ENCODE peak calls at places on chromosomes 7 and 10, in seven cellular contexts. One of them, this sample, is unnamed.

GRCh38 chr10:121803611-121804010 is 124.2 kb downstream of the ATE1 start:
- DNase-seq in PC-3: no peak
- DNase-seq in HuH-7: no peak
- DNase-seq in cardiac fibroblast: no peak
- DNase-seq in fibroblast of mammary gland: no peak
- DNase-seq in GM23248: no peak
- DNase-seq in ELR: no peak
- DNase-seq in this sample: no peak

GRCh38 chr10:89032141-89032814 is 41.7 kb downstream of the FAS start:
- DNase-seq in cardiac fibroblast: peak
- DNase-seq in fibroblast of mammary gland: peak
- DNase-seq in HuH-7: no peak
- DNase-seq in PC-3: peak
- DNase-seq in ELR: peak
- DNase-seq in GM23248: peak
- DNase-seq in this sample: peak

GRCh38 chr10:96374004-96374403 is 15.2 kb upstream of the OPALIN start:
- DNase-seq in fibroblast of mammary gland: no peak
- DNase-seq in PC-3: no peak
- DNase-seq in ELR: no peak
- DNase-seq in cardiac fibroblast: no peak
- DNase-seq in GM23248: no peak
- DNase-seq in HuH-7: no peak
- DNase-seq in this sample: no peak

GRCh38 chr10:15237351-15237750 is 68.9 kb upstream of the NMT2 start:
- DNase-seq in GM23248: peak
- DNase-seq in fibroblast of mammary gland: peak
- DNase-seq in PC-3: no peak
- DNase-seq in ELR: peak
- DNase-seq in HuH-7: no peak
- DNase-seq in cardiac fibroblast: peak
- DNase-seq in this sample: peak

GRCh38 chr7:24718977-24719491 is 38.2 kb downstream of the GSDME start:
- DNase-seq in GM23248: no peak
- DNase-seq in ELR: no peak
- DNase-seq in HuH-7: no peak
- DNase-seq in fibroblast of mammary gland: no peak
- DNase-seq in cardiac fibroblast: no peak
- DNase-seq in PC-3: no peak
- DNase-seq in this sample: peak

GRCh38 chr7:27139335-27140107 is 4.0 kb downstream of the HOXA5 start:
- DNase-seq in HuH-7: no peak
- DNase-seq in PC-3: no peak
- DNase-seq in fibroblast of mammary gland: no peak
- DNase-seq in ELR: no peak
- DNase-seq in cardiac fibroblast: no peak
- DNase-seq in GM23248: no peak
- DNase-seq in this sample: peak

GRCh38 chr10:17847586-17848296 is 38.6 kb downstream of the MRC1 start:
- DNase-seq in GM23248: peak
- DNase-seq in fibroblast of mammary gland: peak
- DNase-seq in HuH-7: no peak
- DNase-seq in ELR: peak
- DNase-seq in PC-3: peak
- DNase-seq in cardiac fibroblast: peak
- DNase-seq in this sample: peak

GRCh38 chr10:126634347-126634746 is 36.1 kb downstream of the C10orf90 start:
- DNase-seq in HuH-7: no peak
- DNase-seq in cardiac fibroblast: no peak
- DNase-seq in fibroblast of mammary gland: no peak
- DNase-seq in GM23248: no peak
- DNase-seq in PC-3: peak
- DNase-seq in ELR: no peak
- DNase-seq in this sample: no peak

GRCh38 chr10:131790021-131790420 is 110.8 kb upstream of the PPP2R2D start:
- DNase-seq in HuH-7: no peak
- DNase-seq in cardiac fibroblast: no peak
- DNase-seq in ELR: no peak
- DNase-seq in GM23248: no peak
- DNase-seq in PC-3: peak
- DNase-seq in fibroblast of mammary gland: peak
- DNase-seq in this sample: peak

GRCh38 chr10:48309711-48310226 is 3.3 kb downstream of the MAPK8 start:
- DNase-seq in PC-3: peak
- DNase-seq in ELR: peak
- DNase-seq in fibroblast of mammary gland: peak
- DNase-seq in HuH-7: peak
- DNase-seq in GM23248: peak
- DNase-seq in cardiac fibroblast: peak
- DNase-seq in this sample: no peak

GRCh38 chr10:103834436-103835095 is 20.8 kb downstream of the SH3PXD2A start:
- DNase-seq in GM23248: no peak
- DNase-seq in ELR: no peak
- DNase-seq in cardiac fibroblast: no peak
- DNase-seq in PC-3: no peak
- DNase-seq in fibroblast of mammary gland: no peak
- DNase-seq in HuH-7: no peak
- DNase-seq in this sample: no peak

GRCh38 chr10:130808243-130808642 is 503.3 kb downstream of the TCERG1L start:
- DNase-seq in PC-3: no peak
- DNase-seq in fibroblast of mammary gland: no peak
- DNase-seq in HuH-7: no peak
- DNase-seq in GM23248: no peak
- DNase-seq in cardiac fibroblast: no peak
- DNase-seq in ELR: no peak
- DNase-seq in this sample: no peak

GRCh38 chr7:134421998-134422397 is 36.9 kb downstream of the AKR1B1 start:
- DNase-seq in fibroblast of mammary gland: no peak
- DNase-seq in GM23248: peak
- DNase-seq in ELR: peak
- DNase-seq in PC-3: peak
- DNase-seq in cardiac fibroblast: no peak
- DNase-seq in HuH-7: no peak
- DNase-seq in this sample: no peak

GRCh38 chr10:108791794-108792474 is 1131.4 kb downstream of the XPNPEP1 start:
- DNase-seq in fibroblast of mammary gland: peak
- DNase-seq in ELR: peak
- DNase-seq in PC-3: peak
- DNase-seq in GM23248: peak
- DNase-seq in cardiac fibroblast: no peak
- DNase-seq in HuH-7: no peak
- DNase-seq in this sample: no peak

GRCh38 chr10:4051408-4052151 is 266.6 kb upstream of the KLF6 start:
- DNase-seq in fibroblast of mammary gland: no peak
- DNase-seq in ELR: no peak
- DNase-seq in HuH-7: no peak
- DNase-seq in cardiac fibroblast: peak
- DNase-seq in PC-3: no peak
- DNase-seq in GM23248: peak
- DNase-seq in this sample: peak

GRCh38 chr10:61024801-61025201 is 80.8 kb upstream of the RHOBTB1 start:
- DNase-seq in cardiac fibroblast: peak
- DNase-seq in GM23248: peak
- DNase-seq in HuH-7: no peak
- DNase-seq in PC-3: peak
- DNase-seq in ELR: peak
- DNase-seq in fibroblast of mammary gland: peak
- DNase-seq in this sample: peak

GRCh38 chr7:93108003-93108402 is 9.8 kb downstream of the SAMD9 start:
- DNase-seq in ELR: no peak
- DNase-seq in HuH-7: no peak
- DNase-seq in PC-3: no peak
- DNase-seq in cardiac fibroblast: no peak
- DNase-seq in fibroblast of mammary gland: no peak
- DNase-seq in GM23248: no peak
- DNase-seq in this sample: no peak

GRCh38 chr7:8491106-8491505 is 57.7 kb downstream of the NXPH1 start:
- DNase-seq in PC-3: no peak
- DNase-seq in GM23248: no peak
- DNase-seq in HuH-7: no peak
- DNase-seq in ELR: no peak
- DNase-seq in cardiac fibroblast: no peak
- DNase-seq in fibroblast of mammary gland: no peak
- DNase-seq in this sample: no peak

GRCh38 chr7:1364906-1365570 is 94.2 kb downstream of the MICALL2 start:
- DNase-seq in cardiac fibroblast: no peak
- DNase-seq in fibroblast of mammary gland: no peak
- DNase-seq in PC-3: no peak
- DNase-seq in GM23248: no peak
- DNase-seq in HuH-7: no peak
- DNase-seq in ELR: no peak
- DNase-seq in this sample: no peak

GRCh38 chr7:82542665-82543064 is 99.1 kb upstream of the CACNA2D1 start:
- DNase-seq in ELR: peak
- DNase-seq in fibroblast of mammary gland: peak
- DNase-seq in HuH-7: no peak
- DNase-seq in cardiac fibroblast: peak
- DNase-seq in PC-3: no peak
- DNase-seq in GM23248: peak
- DNase-seq in this sample: no peak

GRCh38 chr7:123770378-123770777 is 21.6 kb upstream of the WASL start:
- DNase-seq in GM23248: peak
- DNase-seq in ELR: peak
- DNase-seq in PC-3: peak
- DNase-seq in cardiac fibroblast: peak
- DNase-seq in fibroblast of mammary gland: peak
- DNase-seq in HuH-7: no peak
- DNase-seq in this sample: no peak

GRCh38 chr10:14659626-14660196 is 115.0 kb downstream of the FAM107B start:
- DNase-seq in HuH-7: no peak
- DNase-seq in cardiac fibroblast: no peak
- DNase-seq in GM23248: peak
- DNase-seq in PC-3: no peak
- DNase-seq in ELR: no peak
- DNase-seq in fibroblast of mammary gland: no peak
- DNase-seq in this sample: no peak

GRCh38 chr7:28627263-28627653 is 214.9 kb downstream of the CREB5 start:
- DNase-seq in HuH-7: no peak
- DNase-seq in PC-3: no peak
- DNase-seq in fibroblast of mammary gland: peak
- DNase-seq in GM23248: peak
- DNase-seq in cardiac fibroblast: no peak
- DNase-seq in ELR: no peak
- DNase-seq in this sample: no peak

GRCh38 chr7:46606771-46607170 is 685.7 kb upstream of the IGFBP3 start:
- DNase-seq in cardiac fibroblast: no peak
- DNase-seq in GM23248: no peak
- DNase-seq in ELR: no peak
- DNase-seq in HuH-7: no peak
- DNase-seq in fibroblast of mammary gland: no peak
- DNase-seq in PC-3: no peak
- DNase-seq in this sample: no peak

GRCh38 chr7:132390705-132391104 is 185.6 kb downstream of the PLXNA4 start:
- DNase-seq in HuH-7: no peak
- DNase-seq in fibroblast of mammary gland: peak
- DNase-seq in cardiac fibroblast: peak
- DNase-seq in GM23248: peak
- DNase-seq in ELR: peak
- DNase-seq in PC-3: peak
- DNase-seq in this sample: no peak

GRCh38 chr7:132577206-132578049 is 1.2 kb upstream of the PLXNA4 start:
- DNase-seq in GM23248: peak
- DNase-seq in HuH-7: peak
- DNase-seq in cardiac fibroblast: peak
- DNase-seq in fibroblast of mammary gland: peak
- DNase-seq in ELR: no peak
- DNase-seq in PC-3: peak
- DNase-seq in this sample: peak

GRCh38 chr10:128147064-128147463 is 20.8 kb upstream of the MKI67 start:
- DNase-seq in PC-3: no peak
- DNase-seq in ELR: no peak
- DNase-seq in cardiac fibroblast: no peak
- DNase-seq in HuH-7: no peak
- DNase-seq in GM23248: no peak
- DNase-seq in fibroblast of mammary gland: peak
- DNase-seq in this sample: no peak

GRCh38 chr10:123565691-123566660 is 100.2 kb upstream of the GPR26 start:
- DNase-seq in fibroblast of mammary gland: no peak
- DNase-seq in PC-3: no peak
- DNase-seq in GM23248: no peak
- DNase-seq in cardiac fibroblast: no peak
- DNase-seq in HuH-7: no peak
- DNase-seq in ELR: no peak
- DNase-seq in this sample: no peak

GRCh38 chr7:80941206-80941758 is 22.4 kb upstream of the SEMA3C start:
- DNase-seq in ELR: peak
- DNase-seq in fibroblast of mammary gland: peak
- DNase-seq in PC-3: peak
- DNase-seq in GM23248: peak
- DNase-seq in HuH-7: no peak
- DNase-seq in cardiac fibroblast: peak
- DNase-seq in this sample: no peak

GRCh38 chr10:13420532-13421307 is 72.6 kb upstream of the SEPHS1 start:
- DNase-seq in GM23248: no peak
- DNase-seq in cardiac fibroblast: no peak
- DNase-seq in HuH-7: no peak
- DNase-seq in fibroblast of mammary gland: no peak
- DNase-seq in ELR: no peak
- DNase-seq in PC-3: no peak
- DNase-seq in this sample: no peak

GRCh38 chr7:91194841-91195240 is 69.4 kb upstream of the FZD1 start:
- DNase-seq in GM23248: peak
- DNase-seq in fibroblast of mammary gland: no peak
- DNase-seq in HuH-7: no peak
- DNase-seq in ELR: no peak
- DNase-seq in cardiac fibroblast: no peak
- DNase-seq in PC-3: no peak
- DNase-seq in this sample: peak

GRCh38 chr10:95525033-95525418 is 36.1 kb downstream of the SORBS1 start:
- DNase-seq in HuH-7: no peak
- DNase-seq in fibroblast of mammary gland: no peak
- DNase-seq in cardiac fibroblast: no peak
- DNase-seq in GM23248: no peak
- DNase-seq in ELR: no peak
- DNase-seq in PC-3: no peak
- DNase-seq in this sample: no peak

GRCh38 chr10:75889051-75889450 is 457.6 kb downstream of the LRMDA start:
- DNase-seq in ELR: no peak
- DNase-seq in fibroblast of mammary gland: no peak
- DNase-seq in HuH-7: no peak
- DNase-seq in cardiac fibroblast: no peak
- DNase-seq in GM23248: no peak
- DNase-seq in PC-3: no peak
- DNase-seq in this sample: no peak